ENCODE peak calls at places on chromosomes 7 and 10, in ten cellular contexts. One of them, this sample, is unnamed. For H3K4me1 and H3K36me3, the result is how much of the 10 kb centered on the place peaks cover.

GRCh38 chr10:132433671-132434340 is 36.8 kb downstream of the PWWP2B start:
- DNase-seq in IMR-90: no peak
- DNase-seq in adrenal gland: no peak
- DNase-seq in heart left ventricle: peak
- DNase-seq in SK-N-SH: no peak
- DNase-seq in SJCRH30: no peak
- DNase-seq in lung: no peak
- DNase-seq in PC-3: no peak
- DNase-seq in SJSA1: no peak
- DNase-seq in cardiac muscle cell: no peak
- DNase-seq in this sample: no peak

GRCh38 chr7:45721949-45722598 is 147.9 kb downstream of the ADCY1 start:
- DNase-seq in IMR-90: no peak
- DNase-seq in adrenal gland: no peak
- DNase-seq in heart left ventricle: no peak
- DNase-seq in SK-N-SH: peak
- DNase-seq in SJCRH30: no peak
- DNase-seq in lung: no peak
- DNase-seq in PC-3: peak
- DNase-seq in SJSA1: no peak
- DNase-seq in cardiac muscle cell: no peak
- DNase-seq in this sample: no peak

GRCh38 chr7:40899151-40899550 is 764.3 kb downstream of the SUGCT start:
- DNase-seq in IMR-90: no peak
- DNase-seq in adrenal gland: no peak
- DNase-seq in heart left ventricle: no peak
- DNase-seq in SK-N-SH: no peak
- DNase-seq in SJCRH30: no peak
- DNase-seq in lung: no peak
- DNase-seq in PC-3: no peak
- DNase-seq in SJSA1: no peak
- DNase-seq in cardiac muscle cell: no peak
- DNase-seq in this sample: no peak

GRCh38 chr10:116055919-116056252 is 217.1 kb downstream of the GFRA1 start:
- DNase-seq in IMR-90: no peak
- DNase-seq in adrenal gland: no peak
- DNase-seq in heart left ventricle: no peak
- DNase-seq in SK-N-SH: no peak
- DNase-seq in SJCRH30: no peak
- DNase-seq in lung: no peak
- DNase-seq in PC-3: no peak
- DNase-seq in SJSA1: no peak
- DNase-seq in cardiac muscle cell: no peak
- DNase-seq in this sample: no peak

GRCh38 chr7:22173884-22174573 is 182.9 kb downstream of the RAPGEF5 start:
- DNase-seq in IMR-90: no peak
- DNase-seq in adrenal gland: no peak
- DNase-seq in heart left ventricle: no peak
- DNase-seq in SK-N-SH: no peak
- DNase-seq in SJCRH30: no peak
- DNase-seq in lung: no peak
- DNase-seq in PC-3: peak
- DNase-seq in SJSA1: no peak
- DNase-seq in cardiac muscle cell: no peak
- DNase-seq in this sample: no peak

GRCh38 chr7:3696113-3696512 is 395.1 kb downstream of the SDK1 start:
- DNase-seq in IMR-90: no peak
- DNase-seq in adrenal gland: no peak
- DNase-seq in heart left ventricle: no peak
- DNase-seq in SK-N-SH: no peak
- DNase-seq in SJCRH30: no peak
- DNase-seq in lung: no peak
- DNase-seq in PC-3: no peak
- DNase-seq in SJSA1: no peak
- DNase-seq in cardiac muscle cell: no peak
- DNase-seq in this sample: no peak

GRCh38 chr10:59865101-59865500 is 41.3 kb downstream of the CCDC6 start:
- DNase-seq in IMR-90: peak
- DNase-seq in adrenal gland: peak
- DNase-seq in heart left ventricle: no peak
- DNase-seq in SK-N-SH: no peak
- DNase-seq in SJCRH30: no peak
- DNase-seq in lung: peak
- DNase-seq in PC-3: peak
- DNase-seq in SJSA1: no peak
- DNase-seq in cardiac muscle cell: peak
- DNase-seq in this sample: no peak

GRCh38 chr10:71597821-71598498 is 121.6 kb downstream of the C10orf105 start:
- DNase-seq in IMR-90: no peak
- DNase-seq in adrenal gland: peak
- DNase-seq in heart left ventricle: no peak
- DNase-seq in SK-N-SH: no peak
- DNase-seq in SJCRH30: no peak
- DNase-seq in lung: peak
- DNase-seq in PC-3: no peak
- DNase-seq in SJSA1: no peak
- DNase-seq in cardiac muscle cell: peak
- DNase-seq in this sample: no peak

GRCh38 chr10:15385552-15386455 is 14.7 kb upstream of the FAM171A1 start:
- DNase-seq in IMR-90: no peak
- DNase-seq in adrenal gland: no peak
- DNase-seq in heart left ventricle: no peak
- DNase-seq in SK-N-SH: no peak
- DNase-seq in SJCRH30: peak
- DNase-seq in lung: no peak
- DNase-seq in PC-3: no peak
- DNase-seq in SJSA1: no peak
- DNase-seq in cardiac muscle cell: no peak
- DNase-seq in this sample: no peak

GRCh38 chr10:87866575-87866974 is 3.1 kb downstream of the PTEN start:
- DNase-seq in IMR-90: no peak
- DNase-seq in adrenal gland: no peak
- DNase-seq in heart left ventricle: no peak
- DNase-seq in SK-N-SH: no peak
- DNase-seq in SJCRH30: no peak
- DNase-seq in lung: no peak
- DNase-seq in PC-3: peak
- DNase-seq in SJSA1: peak
- DNase-seq in cardiac muscle cell: no peak
- DNase-seq in this sample: no peak

GRCh38 chr7:1906988-1907745 is 237.1 kb downstream of the ELFN1 start:
- DNase-seq in IMR-90: no peak
- DNase-seq in adrenal gland: no peak
- DNase-seq in heart left ventricle: no peak
- DNase-seq in SK-N-SH: no peak
- DNase-seq in SJCRH30: no peak
- DNase-seq in lung: no peak
- DNase-seq in PC-3: no peak
- DNase-seq in SJSA1: no peak
- DNase-seq in cardiac muscle cell: no peak
- DNase-seq in this sample: no peak

GRCh38 chr7:101363196-101363733 is 590 bp downstream of the COL26A1 start:
- DNase-seq in IMR-90: no peak
- DNase-seq in adrenal gland: no peak
- DNase-seq in heart left ventricle: no peak
- DNase-seq in SK-N-SH: no peak
- DNase-seq in SJCRH30: no peak
- DNase-seq in lung: no peak
- DNase-seq in PC-3: no peak
- DNase-seq in SJSA1: no peak
- DNase-seq in cardiac muscle cell: no peak
- DNase-seq in this sample: peak

GRCh38 chr10:114504769-114505579 is 100.7 kb upstream of the AFAP1L2 start:
- DNase-seq in IMR-90: peak
- DNase-seq in adrenal gland: peak
- DNase-seq in heart left ventricle: no peak
- DNase-seq in SK-N-SH: no peak
- DNase-seq in SJCRH30: peak
- DNase-seq in lung: peak
- DNase-seq in PC-3: peak
- DNase-seq in SJSA1: peak
- DNase-seq in cardiac muscle cell: peak
- DNase-seq in this sample: no peak

GRCh38 chr7:121302214-121302745 is 26.5 kb upstream of the WNT16 start:
- DNase-seq in IMR-90: peak
- DNase-seq in adrenal gland: no peak
- DNase-seq in heart left ventricle: no peak
- DNase-seq in SK-N-SH: no peak
- DNase-seq in SJCRH30: no peak
- DNase-seq in lung: no peak
- DNase-seq in PC-3: peak
- DNase-seq in SJSA1: peak
- DNase-seq in cardiac muscle cell: no peak
- DNase-seq in this sample: no peak

GRCh38 chr7:76347710-76348109 is 11.1 kb downstream of the YWHAG start:
- DNase-seq in IMR-90: no peak
- DNase-seq in adrenal gland: no peak
- DNase-seq in heart left ventricle: no peak
- DNase-seq in SK-N-SH: no peak
- DNase-seq in SJCRH30: no peak
- DNase-seq in lung: no peak
- DNase-seq in PC-3: no peak
- DNase-seq in SJSA1: no peak
- DNase-seq in cardiac muscle cell: no peak
- DNase-seq in this sample: no peak

GRCh38 chr7:117088623-117089199 is 135.4 kb downstream of the ST7 start:
- DNase-seq in IMR-90: no peak
- DNase-seq in adrenal gland: no peak
- DNase-seq in heart left ventricle: no peak
- DNase-seq in SK-N-SH: no peak
- DNase-seq in SJCRH30: no peak
- DNase-seq in lung: no peak
- DNase-seq in PC-3: no peak
- DNase-seq in SJSA1: no peak
- DNase-seq in cardiac muscle cell: no peak
- DNase-seq in this sample: no peak

DNA sequence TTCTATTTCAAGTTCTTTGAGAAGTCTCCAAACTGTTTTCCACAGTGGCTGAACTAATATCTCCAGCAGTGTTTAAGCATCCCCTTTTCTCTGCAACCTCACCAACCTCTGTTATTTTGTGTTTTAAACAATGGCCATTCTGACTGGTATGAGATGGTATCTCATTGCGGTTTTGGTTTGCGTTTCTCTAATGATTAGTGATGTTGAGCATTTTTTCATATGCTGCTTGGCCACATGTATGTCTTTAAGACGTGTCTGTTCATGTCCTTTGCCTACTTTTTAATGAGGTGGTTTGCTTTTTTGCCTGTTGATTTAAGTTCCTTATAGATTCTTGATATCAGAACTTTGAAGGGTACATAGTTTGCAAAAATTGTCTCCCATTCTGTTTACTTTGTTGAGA is 156.6 kb upstream of the IMMP2L start:
- DNase-seq in IMR-90: no peak
- DNase-seq in adrenal gland: no peak
- DNase-seq in heart left ventricle: no peak
- DNase-seq in SK-N-SH: no peak
- DNase-seq in SJCRH30: no peak
- DNase-seq in lung: no peak
- DNase-seq in PC-3: no peak
- DNase-seq in SJSA1: no peak
- DNase-seq in cardiac muscle cell: no peak
- DNase-seq in this sample: no peak
- H3K27ac ChIP-seq in IMR-90: no peak
- H3K27ac ChIP-seq in adrenal gland: no peak
- H3K27ac ChIP-seq in heart left ventricle: no peak
- H3K27ac ChIP-seq in SK-N-SH: no peak
- H3K27ac ChIP-seq in SJCRH30: no peak
- H3K27ac ChIP-seq in lung: no peak
- H3K27ac ChIP-seq in PC-3: no peak
- H3K27ac ChIP-seq in SJSA1: no peak
- H3K27ac ChIP-seq in cardiac muscle cell: no peak
- H3K27ac ChIP-seq in this sample: no peak

GRCh38 chr10:22631185-22631584 is 83.2 kb downstream of the PIP4K2A start:
- DNase-seq in IMR-90: no peak
- DNase-seq in adrenal gland: no peak
- DNase-seq in heart left ventricle: no peak
- DNase-seq in SK-N-SH: no peak
- DNase-seq in SJCRH30: no peak
- DNase-seq in lung: no peak
- DNase-seq in PC-3: no peak
- DNase-seq in SJSA1: no peak
- DNase-seq in cardiac muscle cell: no peak
- DNase-seq in this sample: no peak
- H3K4me1 ChIP-seq in IMR-90: under half
- H3K4me1 ChIP-seq in adrenal gland: under half
- H3K4me1 ChIP-seq in heart left ventricle: under half
- H3K4me1 ChIP-seq in SK-N-SH: under half
- H3K4me1 ChIP-seq in SJCRH30: under half
- H3K4me1 ChIP-seq in lung: under half
- H3K4me1 ChIP-seq in PC-3: under half
- H3K4me1 ChIP-seq in SJSA1: under half
- H3K4me1 ChIP-seq in cardiac muscle cell: under half
- H3K4me1 ChIP-seq in this sample: under half

DNA sequence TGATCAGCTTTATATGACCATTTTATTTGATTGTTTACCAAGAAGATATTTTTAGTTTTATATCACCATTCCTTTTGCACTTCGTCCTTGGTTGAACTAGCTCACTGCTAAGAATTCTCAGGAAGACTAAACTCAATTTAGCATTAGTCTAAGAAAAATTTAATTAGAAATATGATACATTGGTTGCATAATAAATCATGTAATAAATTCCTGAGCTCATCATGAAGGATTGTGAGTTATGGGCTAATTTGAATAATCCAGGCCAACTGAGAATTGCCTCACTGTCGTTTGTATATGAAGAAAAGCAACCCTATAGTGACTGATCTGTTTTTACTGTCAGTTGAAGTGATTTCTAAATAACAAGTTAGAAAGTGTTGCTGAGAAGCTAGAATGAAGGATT is 725.5 kb downstream of the DNAJB9 start:
- DNase-seq in IMR-90: no peak
- DNase-seq in adrenal gland: no peak
- DNase-seq in heart left ventricle: no peak
- DNase-seq in SK-N-SH: no peak
- DNase-seq in SJCRH30: no peak
- DNase-seq in lung: no peak
- DNase-seq in PC-3: no peak
- DNase-seq in SJSA1: no peak
- DNase-seq in cardiac muscle cell: no peak
- DNase-seq in this sample: no peak
- H3K36me3 ChIP-seq in IMR-90: under half
- H3K36me3 ChIP-seq in adrenal gland: under half
- H3K36me3 ChIP-seq in heart left ventricle: under half
- H3K36me3 ChIP-seq in SK-N-SH: under half
- H3K36me3 ChIP-seq in SJCRH30: under half
- H3K36me3 ChIP-seq in lung: under half
- H3K36me3 ChIP-seq in PC-3: under half
- H3K36me3 ChIP-seq in SJSA1: under half
- H3K36me3 ChIP-seq in cardiac muscle cell: under half
- H3K36me3 ChIP-seq in this sample: under half

DNA sequence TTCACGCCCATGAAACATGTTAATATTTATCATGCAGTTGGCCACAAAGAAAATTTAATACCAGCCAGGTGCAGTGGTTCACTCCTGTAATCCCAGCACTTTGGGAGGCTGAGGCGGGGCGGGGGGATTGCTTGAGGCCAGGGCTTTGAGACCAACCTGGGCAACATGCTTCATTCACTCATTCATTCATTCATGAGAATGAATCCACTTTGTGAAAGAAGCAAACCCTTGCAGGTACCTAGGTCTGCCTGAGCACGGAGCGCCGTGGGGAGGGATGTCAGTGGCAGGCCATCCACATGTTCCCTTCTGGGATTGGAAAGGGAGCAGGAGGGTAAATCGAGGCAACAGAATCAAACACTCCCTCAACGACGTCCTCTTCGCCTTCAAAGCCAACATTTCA is 4.7 kb downstream of the ANXA11 start:
- DNase-seq in IMR-90: no peak
- DNase-seq in adrenal gland: no peak
- DNase-seq in heart left ventricle: no peak
- DNase-seq in SK-N-SH: no peak
- DNase-seq in SJCRH30: no peak
- DNase-seq in lung: no peak
- DNase-seq in PC-3: no peak
- DNase-seq in SJSA1: no peak
- DNase-seq in cardiac muscle cell: no peak
- DNase-seq in this sample: no peak
- H3K27ac ChIP-seq in IMR-90: no peak
- H3K27ac ChIP-seq in adrenal gland: peak
- H3K27ac ChIP-seq in heart left ventricle: peak
- H3K27ac ChIP-seq in SK-N-SH: no peak
- H3K27ac ChIP-seq in SJCRH30: no peak
- H3K27ac ChIP-seq in lung: peak
- H3K27ac ChIP-seq in PC-3: no peak
- H3K27ac ChIP-seq in SJSA1: no peak
- H3K27ac ChIP-seq in cardiac muscle cell: no peak
- H3K27ac ChIP-seq in this sample: no peak